ENCODE peak calls at places on chromosomes 4 and X, in five cellular contexts. One of them, this sample, is unnamed.

GRCh38 chr4:153421980-153422379 is 44.2 kb upstream of the TMEM131L start:
- DNase-seq in substantia nigra: no peak
- DNase-seq in left cardiac atrium: no peak
- DNase-seq in activated CD8-positive, alpha-beta memory T cell treated with anti-CD3 and anti-CD28 coated beads for 4 hours: no peak
- DNase-seq in fibroblast of pulmonary artery: no peak
- DNase-seq in this sample: no peak

GRCh38 chr4:128220286-128221235 is 67.1 kb downstream of the PGRMC2 start:
- DNase-seq in substantia nigra: no peak
- DNase-seq in fibroblast of pulmonary artery: peak
- DNase-seq in activated CD8-positive, alpha-beta memory T cell treated with anti-CD3 and anti-CD28 coated beads for 4 hours: no peak
- DNase-seq in left cardiac atrium: no peak
- DNase-seq in this sample: peak

GRCh38 chrX:109578916-109579315 is 42.3 kb downstream of the NXT2 start:
- DNase-seq in fibroblast of pulmonary artery: no peak
- DNase-seq in activated CD8-positive, alpha-beta memory T cell treated with anti-CD3 and anti-CD28 coated beads for 4 hours: no peak
- DNase-seq in substantia nigra: no peak
- DNase-seq in left cardiac atrium: no peak
- DNase-seq in this sample: no peak

GRCh38 chr4:25790024-25790423 is 72.8 kb downstream of the SEL1L3 start:
- DNase-seq in activated CD8-positive, alpha-beta memory T cell treated with anti-CD3 and anti-CD28 coated beads for 4 hours: no peak
- DNase-seq in substantia nigra: no peak
- DNase-seq in left cardiac atrium: no peak
- DNase-seq in fibroblast of pulmonary artery: no peak
- DNase-seq in this sample: no peak

GRCh38 chrX:49205443-49205842 is 5.5 kb upstream of the SYP start:
- DNase-seq in fibroblast of pulmonary artery: no peak
- DNase-seq in substantia nigra: no peak
- DNase-seq in left cardiac atrium: no peak
- DNase-seq in activated CD8-positive, alpha-beta memory T cell treated with anti-CD3 and anti-CD28 coated beads for 4 hours: no peak
- DNase-seq in this sample: no peak

GRCh38 chr4:81736324-81736723 is 264.6 kb upstream of the RASGEF1B start:
- DNase-seq in activated CD8-positive, alpha-beta memory T cell treated with anti-CD3 and anti-CD28 coated beads for 4 hours: no peak
- DNase-seq in substantia nigra: no peak
- DNase-seq in left cardiac atrium: no peak
- DNase-seq in fibroblast of pulmonary artery: no peak
- DNase-seq in this sample: no peak

GRCh38 chr4:26912069-26912468 is 51.4 kb downstream of the STIM2 start:
- DNase-seq in activated CD8-positive, alpha-beta memory T cell treated with anti-CD3 and anti-CD28 coated beads for 4 hours: no peak
- DNase-seq in substantia nigra: no peak
- DNase-seq in fibroblast of pulmonary artery: no peak
- DNase-seq in left cardiac atrium: no peak
- DNase-seq in this sample: no peak

GRCh38 chr4:88008624-88009235 is 1.3 kb downstream of the PKD2 start:
- DNase-seq in fibroblast of pulmonary artery: peak
- DNase-seq in substantia nigra: no peak
- DNase-seq in activated CD8-positive, alpha-beta memory T cell treated with anti-CD3 and anti-CD28 coated beads for 4 hours: no peak
- DNase-seq in left cardiac atrium: no peak
- DNase-seq in this sample: peak

GRCh38 chr4:105966046-105966445 is 70.8 kb downstream of the NPNT start:
- DNase-seq in activated CD8-positive, alpha-beta memory T cell treated with anti-CD3 and anti-CD28 coated beads for 4 hours: no peak
- DNase-seq in fibroblast of pulmonary artery: peak
- DNase-seq in left cardiac atrium: no peak
- DNase-seq in substantia nigra: no peak
- DNase-seq in this sample: peak

GRCh38 chr4:158535130-158535614 is 13.5 kb downstream of the RXFP1 start:
- DNase-seq in left cardiac atrium: no peak
- DNase-seq in fibroblast of pulmonary artery: peak
- DNase-seq in activated CD8-positive, alpha-beta memory T cell treated with anti-CD3 and anti-CD28 coated beads for 4 hours: no peak
- DNase-seq in substantia nigra: no peak
- DNase-seq in this sample: no peak

GRCh38 chr4:6134612-6135220 is 65.6 kb downstream of the JAKMIP1 start:
- DNase-seq in activated CD8-positive, alpha-beta memory T cell treated with anti-CD3 and anti-CD28 coated beads for 4 hours: no peak
- DNase-seq in substantia nigra: no peak
- DNase-seq in fibroblast of pulmonary artery: no peak
- DNase-seq in left cardiac atrium: no peak
- DNase-seq in this sample: no peak

GRCh38 chrX:70289793-70290770 is at the start of the genes KIF4A and PDZD11:
- DNase-seq in activated CD8-positive, alpha-beta memory T cell treated with anti-CD3 and anti-CD28 coated beads for 4 hours: peak
- DNase-seq in substantia nigra: peak
- DNase-seq in fibroblast of pulmonary artery: peak
- DNase-seq in left cardiac atrium: peak
- DNase-seq in this sample: peak

GRCh38 chr4:72531768-72532290 is 37.2 kb downstream of the ADAMTS3 start:
- DNase-seq in activated CD8-positive, alpha-beta memory T cell treated with anti-CD3 and anti-CD28 coated beads for 4 hours: no peak
- DNase-seq in left cardiac atrium: no peak
- DNase-seq in fibroblast of pulmonary artery: no peak
- DNase-seq in substantia nigra: no peak
- DNase-seq in this sample: no peak

GRCh38 chrX:65643046-65643785 is 24.2 kb upstream of the MSN start:
- DNase-seq in activated CD8-positive, alpha-beta memory T cell treated with anti-CD3 and anti-CD28 coated beads for 4 hours: no peak
- DNase-seq in left cardiac atrium: no peak
- DNase-seq in fibroblast of pulmonary artery: peak
- DNase-seq in substantia nigra: no peak
- DNase-seq in this sample: peak

GRCh38 chr4:139223682-139224317 is 46.8 kb upstream of the ELF2 start:
- DNase-seq in activated CD8-positive, alpha-beta memory T cell treated with anti-CD3 and anti-CD28 coated beads for 4 hours: no peak
- DNase-seq in substantia nigra: peak
- DNase-seq in fibroblast of pulmonary artery: peak
- DNase-seq in left cardiac atrium: peak
- DNase-seq in this sample: no peak

GRCh38 chrX:120000490-120001246 is 57.1 kb upstream of the NKAP start:
- DNase-seq in substantia nigra: no peak
- DNase-seq in activated CD8-positive, alpha-beta memory T cell treated with anti-CD3 and anti-CD28 coated beads for 4 hours: no peak
- DNase-seq in fibroblast of pulmonary artery: no peak
- DNase-seq in left cardiac atrium: no peak
- DNase-seq in this sample: peak

GRCh38 chrX:9738146-9738545 is 27.5 kb downstream of the GPR143 start:
- DNase-seq in left cardiac atrium: no peak
- DNase-seq in activated CD8-positive, alpha-beta memory T cell treated with anti-CD3 and anti-CD28 coated beads for 4 hours: no peak
- DNase-seq in substantia nigra: no peak
- DNase-seq in fibroblast of pulmonary artery: no peak
- DNase-seq in this sample: peak

GRCh38 chrX:45900751-45901150 is 644.5 kb downstream of the ZNF674 start:
- DNase-seq in fibroblast of pulmonary artery: peak
- DNase-seq in substantia nigra: no peak
- DNase-seq in left cardiac atrium: no peak
- DNase-seq in activated CD8-positive, alpha-beta memory T cell treated with anti-CD3 and anti-CD28 coated beads for 4 hours: no peak
- DNase-seq in this sample: peak

GRCh38 chrX:15242899-15243555 is 26.9 kb downstream of the ASB9 start:
- DNase-seq in activated CD8-positive, alpha-beta memory T cell treated with anti-CD3 and anti-CD28 coated beads for 4 hours: no peak
- DNase-seq in substantia nigra: peak
- DNase-seq in fibroblast of pulmonary artery: peak
- DNase-seq in left cardiac atrium: no peak
- DNase-seq in this sample: peak

GRCh38 chr4:7337196-7338058 is 97.3 kb downstream of the PSAPL1 start:
- DNase-seq in activated CD8-positive, alpha-beta memory T cell treated with anti-CD3 and anti-CD28 coated beads for 4 hours: no peak
- DNase-seq in left cardiac atrium: no peak
- DNase-seq in fibroblast of pulmonary artery: no peak
- DNase-seq in substantia nigra: no peak
- DNase-seq in this sample: no peak

GRCh38 chr4:44342800-44343199 is 105.8 kb downstream of the KCTD8 start:
- DNase-seq in substantia nigra: no peak
- DNase-seq in fibroblast of pulmonary artery: no peak
- DNase-seq in left cardiac atrium: no peak
- DNase-seq in activated CD8-positive, alpha-beta memory T cell treated with anti-CD3 and anti-CD28 coated beads for 4 hours: no peak
- DNase-seq in this sample: no peak

GRCh38 chr4:42282081-42282901 is 115.0 kb upstream of the SHISA3 start:
- DNase-seq in substantia nigra: peak
- DNase-seq in activated CD8-positive, alpha-beta memory T cell treated with anti-CD3 and anti-CD28 coated beads for 4 hours: no peak
- DNase-seq in left cardiac atrium: peak
- DNase-seq in fibroblast of pulmonary artery: peak
- DNase-seq in this sample: peak

GRCh38 chr4:7778524-7779193 is 161.0 kb downstream of the AFAP1 start:
- DNase-seq in fibroblast of pulmonary artery: no peak
- DNase-seq in substantia nigra: no peak
- DNase-seq in left cardiac atrium: no peak
- DNase-seq in activated CD8-positive, alpha-beta memory T cell treated with anti-CD3 and anti-CD28 coated beads for 4 hours: no peak
- DNase-seq in this sample: no peak

GRCh38 chrX:154011376-154012335 is 8.0 kb downstream of the IRAK1 start:
- DNase-seq in fibroblast of pulmonary artery: no peak
- DNase-seq in substantia nigra: no peak
- DNase-seq in left cardiac atrium: no peak
- DNase-seq in activated CD8-positive, alpha-beta memory T cell treated with anti-CD3 and anti-CD28 coated beads for 4 hours: no peak
- DNase-seq in this sample: no peak

GRCh38 chrX:40476958-40477357 is 103.8 kb upstream of the ATP6AP2 start:
- DNase-seq in activated CD8-positive, alpha-beta memory T cell treated with anti-CD3 and anti-CD28 coated beads for 4 hours: no peak
- DNase-seq in substantia nigra: no peak
- DNase-seq in left cardiac atrium: no peak
- DNase-seq in fibroblast of pulmonary artery: no peak
- DNase-seq in this sample: no peak

GRCh38 chrX:153973127-153974002 is 811 bp downstream of the TMEM187 start:
- DNase-seq in activated CD8-positive, alpha-beta memory T cell treated with anti-CD3 and anti-CD28 coated beads for 4 hours: no peak
- DNase-seq in left cardiac atrium: no peak
- DNase-seq in substantia nigra: no peak
- DNase-seq in fibroblast of pulmonary artery: no peak
- DNase-seq in this sample: peak

GRCh38 chr4:848307-848691 is 22.4 kb upstream of the CPLX1 start:
- DNase-seq in left cardiac atrium: peak
- DNase-seq in substantia nigra: no peak
- DNase-seq in activated CD8-positive, alpha-beta memory T cell treated with anti-CD3 and anti-CD28 coated beads for 4 hours: no peak
- DNase-seq in fibroblast of pulmonary artery: no peak
- DNase-seq in this sample: no peak

GRCh38 chr4:66216252-66216651 is 546.0 kb upstream of the EPHA5 start:
- DNase-seq in left cardiac atrium: no peak
- DNase-seq in fibroblast of pulmonary artery: no peak
- DNase-seq in substantia nigra: no peak
- DNase-seq in activated CD8-positive, alpha-beta memory T cell treated with anti-CD3 and anti-CD28 coated beads for 4 hours: no peak
- DNase-seq in this sample: no peak

GRCh38 chr4:1399508-1400190 is 6.6 kb downstream of the NKX1-1 start:
- DNase-seq in left cardiac atrium: no peak
- DNase-seq in substantia nigra: no peak
- DNase-seq in fibroblast of pulmonary artery: no peak
- DNase-seq in activated CD8-positive, alpha-beta memory T cell treated with anti-CD3 and anti-CD28 coated beads for 4 hours: no peak
- DNase-seq in this sample: no peak

GRCh38 chrX:136065044-136065671 is 79.9 kb downstream of the SLC9A6 start:
- DNase-seq in fibroblast of pulmonary artery: peak
- DNase-seq in substantia nigra: peak
- DNase-seq in left cardiac atrium: peak
- DNase-seq in activated CD8-positive, alpha-beta memory T cell treated with anti-CD3 and anti-CD28 coated beads for 4 hours: no peak
- DNase-seq in this sample: peak

GRCh38 chrX:69136546-69137331 is 28.5 kb downstream of the PJA1 start:
- DNase-seq in substantia nigra: no peak
- DNase-seq in fibroblast of pulmonary artery: peak
- DNase-seq in activated CD8-positive, alpha-beta memory T cell treated with anti-CD3 and anti-CD28 coated beads for 4 hours: no peak
- DNase-seq in left cardiac atrium: peak
- DNase-seq in this sample: peak

GRCh38 chr4:116849620-116850019 is 235.8 kb downstream of the TRAM1L1 start:
- DNase-seq in substantia nigra: no peak
- DNase-seq in activated CD8-positive, alpha-beta memory T cell treated with anti-CD3 and anti-CD28 coated beads for 4 hours: no peak
- DNase-seq in left cardiac atrium: no peak
- DNase-seq in fibroblast of pulmonary artery: no peak
- DNase-seq in this sample: peak

GRCh38 chr4:159190646-159191045 is 87.8 kb downstream of the RAPGEF2 start:
- DNase-seq in fibroblast of pulmonary artery: no peak
- DNase-seq in left cardiac atrium: no peak
- DNase-seq in activated CD8-positive, alpha-beta memory T cell treated with anti-CD3 and anti-CD28 coated beads for 4 hours: no peak
- DNase-seq in substantia nigra: no peak
- DNase-seq in this sample: no peak

GRCh38 chr4:162894387-162894786 is 272.3 kb downstream of the NAF1 start:
- DNase-seq in left cardiac atrium: no peak
- DNase-seq in substantia nigra: no peak
- DNase-seq in fibroblast of pulmonary artery: no peak
- DNase-seq in activated CD8-positive, alpha-beta memory T cell treated with anti-CD3 and anti-CD28 coated beads for 4 hours: no peak
- DNase-seq in this sample: no peak

GRCh38 chr4:121156822-121157769 is 7.0 kb downstream of the TNIP3 start:
- DNase-seq in left cardiac atrium: peak
- DNase-seq in activated CD8-positive, alpha-beta memory T cell treated with anti-CD3 and anti-CD28 coated beads for 4 hours: no peak
- DNase-seq in fibroblast of pulmonary artery: peak
- DNase-seq in substantia nigra: peak
- DNase-seq in this sample: peak

This sample was measured in left kidney.